ENCODE peak calls at places on chromosomes 13 and 19, in seven cellular contexts. W is HCT116, P is GM12892, X is K562, D is uterus, O is IMR-90, V is H54. E is an unnamed sample.

GRCh38 chr19:47406711-47407416 is 12.5 kb downstream of the MEIS3 start:
- DNase-seq in P (no peak), V (no peak), D (no peak), X (peak), W (no peak), O (no peak), E (peak)

GRCh38 chr19:29812080-29812880 is 489 bp downstream of the CCNE1 start:
- DNase-seq in W (no peak), P (no peak), V (no peak), D (no peak), O (no peak), X (peak), E (peak)

GRCh38 chr19:46478356-46478986 is 7.1 kb upstream of the PNMA8A start:
- DNase-seq in D (no peak), P (no peak), O (peak), V (no peak), W (no peak), X (peak), E (no peak)

GRCh38 chr19:19366691-19367396 is 38.6 kb upstream of the GATAD2A start:
- DNase-seq in X (peak), W (peak), P (peak), O (peak), V (peak), D (peak), E (peak)

GRCh38 chr13:111658150-111659100 is 338.0 kb downstream of the TEX29 start:
- DNase-seq in V (no peak), P (no peak), X (no peak), D (no peak), O (no peak), W (no peak), E (no peak)

GRCh38 chr19:31639306-31639705 is 290.1 kb upstream of the TSHZ3 start:
- DNase-seq in D (no peak), V (no peak), X (no peak), O (peak), P (no peak), W (no peak), E (no peak)

GRCh38 chr13:27638521-27638920 is 16.8 kb downstream of the POLR1D start:
- DNase-seq in P (no peak), X (no peak), D (no peak), W (no peak), V (no peak), O (peak), E (no peak)

GRCh38 chr19:47663435-47663910 is 49.7 kb upstream of the EHD2 start:
- DNase-seq in D (no peak), X (no peak), W (no peak), O (peak), V (peak), P (no peak), E (no peak)

GRCh38 chr19:40225440-40226305 is 816 bp downstream of the CCNP start:
- DNase-seq in P (no peak), O (peak), W (no peak), D (no peak), X (no peak), V (no peak), E (no peak)

GRCh38 chr19:6610934-6611370 is 20.0 kb upstream of the CD70 start:
- DNase-seq in P (no peak), D (no peak), X (no peak), W (peak), V (peak), O (peak), E (no peak)

GRCh38 chr13:39602277-39602613 is 748 bp downstream of the LHFPL6 start:
- DNase-seq in W (no peak), X (no peak), V (no peak), D (no peak), O (no peak), P (peak), E (peak)

GRCh38 chr19:46755077-46755852 is 9.0 kb upstream of the STRN4 start:
- DNase-seq in D (no peak), O (peak), V (no peak), W (no peak), P (no peak), X (no peak), E (no peak)

GRCh38 chr19:21092107-21092506 is 10.1 kb downstream of the ZNF714 start:
- DNase-seq in O (peak), D (no peak), P (no peak), V (no peak), X (no peak), W (no peak), E (no peak)

GRCh38 chr13:110788778-110789177 is 75.3 kb downstream of the ING1 start:
- DNase-seq in D (no peak), V (no peak), P (no peak), W (no peak), O (no peak), X (no peak), E (no peak)

GRCh38 chr19:46839752-46840151 is 10.9 kb downstream of the AP2S1 start:
- DNase-seq in V (no peak), O (no peak), D (no peak), X (no peak), P (no peak), W (no peak), E (no peak)

GRCh38 chr19:55444720-55445045 is 1.6 kb upstream of the SHISA7 start:
- DNase-seq in P (no peak), W (no peak), O (no peak), X (no peak), D (no peak), V (no peak), E (no peak)

GRCh38 chr13:106110241-106110855 is 425.1 kb downstream of the EFNB2 start:
- DNase-seq in X (no peak), V (no peak), W (no peak), P (no peak), D (no peak), O (peak), E (no peak)

GRCh38 chr19:32337176-32337808 is 8.1 kb upstream of the ZNF507 start:
- DNase-seq in V (no peak), O (no peak), P (no peak), D (no peak), W (no peak), X (no peak), E (no peak)

GRCh38 chr13:88429862-88430261 is 758.7 kb downstream of the SLITRK5 start:
- DNase-seq in P (no peak), X (no peak), W (no peak), O (no peak), D (no peak), V (no peak), E (no peak)

GRCh38 chr13:97266328-97266727 is 44.2 kb downstream of the MBNL2 start:
- DNase-seq in O (no peak), X (no peak), V (no peak), P (no peak), D (no peak), W (no peak), E (peak)

GRCh38 chr19:50383852-50384684 is at the start of gene POLD1:
- DNase-seq in V (peak), W (peak), D (peak), P (peak), O (peak), X (peak), E (peak)

GRCh38 chr13:110826101-110826500 is 88.8 kb downstream of the ANKRD10 start:
- DNase-seq in P (no peak), D (no peak), V (no peak), X (no peak), O (no peak), W (no peak), E (no peak)

GRCh38 chr13:101049166-101049850 is 367.0 kb downstream of the NALCN start:
- DNase-seq in D (no peak), W (no peak), V (no peak), P (no peak), X (no peak), O (no peak), E (no peak)

GRCh38 chr13:113445791-113446487 is 7.3 kb downstream of the ADPRHL1 start:
- DNase-seq in X (no peak), D (no peak), O (no peak), P (no peak), W (no peak), V (no peak), E (no peak)

GRCh38 chr19:3656747-3657394 is 30.3 kb upstream of the CACTIN start:
- DNase-seq in P (no peak), O (no peak), V (no peak), D (no peak), W (no peak), X (no peak), E (no peak)

GRCh38 chr19:2841858-2842574 is 741 bp downstream of the ZNF555 start:
- DNase-seq in V (no peak), D (no peak), P (peak), O (no peak), W (no peak), X (peak), E (no peak)

GRCh38 chr19:33883869-33884519 is 87.3 kb downstream of the KCTD15 start:
- DNase-seq in D (no peak), O (no peak), P (no peak), V (no peak), X (no peak), W (no peak), E (no peak)

GRCh38 chr19:31389874-31390273 is 40.6 kb upstream of the TSHZ3 start:
- DNase-seq in X (no peak), O (no peak), P (no peak), D (no peak), W (no peak), V (no peak), E (no peak)

GRCh38 chr13:95403349-95404140 is 102.3 kb upstream of the ABCC4 start:
- DNase-seq in W (no peak), P (no peak), V (no peak), O (no peak), X (no peak), D (no peak), E (peak)

GRCh38 chr19:4717191-4717965 is 6.3 kb downstream of the DPP9 start:
- DNase-seq in W (no peak), O (peak), P (no peak), X (no peak), V (no peak), D (no peak), E (no peak)

GRCh38 chr13:30307194-30307965 is at the start of gene KATNAL1:
- DNase-seq in X (peak), D (peak), V (peak), W (no peak), P (peak), O (peak), E (peak)
- TF ChIP-seq POLR2A in X (peak), D (no peak), V (peak), W (peak), P (peak), O (peak), E (peak)

GRCh38 chr19:14072535-14073231 is at the start of gene MISP3:
- DNase-seq in O (no peak), X (no peak), W (no peak), D (peak), V (no peak), P (no peak), E (peak)
- TF ChIP-seq POLR2A in O (no peak), X (no peak), W (no peak), D (no peak), V (no peak), P (no peak), E (no peak)

GRCh38 chr19:23561341-23561740 is 125.7 kb downstream of the ZNF675 start:
- DNase-seq in P (no peak), O (no peak), W (no peak), V (no peak), D (no peak), X (no peak), E (no peak)

GRCh38 chr19:23558541-23558940 is 128.5 kb downstream of the ZNF675 start:
- DNase-seq in O (no peak), V (no peak), X (no peak), W (no peak), D (no peak), P (no peak), E (no peak)

GRCh38 chr19:23560051-23560450 is 127.0 kb downstream of the ZNF675 start:
- DNase-seq in O (no peak), W (no peak), V (no peak), P (no peak), D (no peak), X (no peak), E (no peak)

GRCh38 chr19:23554548-23554947 is 132.5 kb downstream of the ZNF675 start:
- DNase-seq in W (no peak), X (no peak), D (no peak), V (no peak), O (no peak), P (no peak), E (no peak)

GRCh38 chr19:23557381-23557780 is 129.6 kb downstream of the ZNF675 start:
- DNase-seq in W (no peak), D (no peak), P (no peak), X (no peak), V (no peak), O (no peak), E (no peak)
- TF ChIP-seq POLR2A in W (no peak), D (no peak), P (no peak), X (no peak), V (no peak), O (no peak), E (no peak)

GRCh38 chr19:57302727-57303401 is 17.4 kb upstream of the ZNF543 start:
- DNase-seq in O (no peak), W (no peak), P (no peak), V (no peak), X (no peak), D (no peak), E (no peak)
- TF ChIP-seq POLR2A in O (no peak), W (no peak), P (peak), V (no peak), X (no peak), D (no peak), E (no peak)